ENCODE peak calls at places on chromosomes 12 and 14, in eight cellular contexts. One of them, this sample, is unnamed.

GRCh38 chr14:89617471-89618291 is 200.6 kb upstream of the FOXN3 start:
- DNase-seq in cerebellum: peak
- DNase-seq in stimulated activated CD8-positive, alpha-beta memory T cell treated with anti-CD3 and anti-CD28 coated beads, Interleukin-15, amount 100 ng/mL, for 24 hours: no peak
- DNase-seq in endodermal cell: peak
- DNase-seq in right cardiac atrium: peak
- DNase-seq in activated T-cell treated with anti-CD3 and anti-CD28 coated beads, Interleukin-2, amount 50 U/mL, for 72 hours: no peak
- DNase-seq in iris pigment epithelial cell: peak
- DNase-seq in GDM1: peak
- DNase-seq in this sample: peak

GRCh38 chr12:113230315-113231274 is 9.3 kb downstream of the TPCN1 start:
- DNase-seq in stimulated activated CD8-positive, alpha-beta memory T cell treated with anti-CD3 and anti-CD28 coated beads, Interleukin-15, amount 100 ng/mL, for 24 hours: no peak
- DNase-seq in cerebellum: no peak
- DNase-seq in iris pigment epithelial cell: peak
- DNase-seq in endodermal cell: no peak
- DNase-seq in activated T-cell treated with anti-CD3 and anti-CD28 coated beads, Interleukin-2, amount 50 U/mL, for 72 hours: no peak
- DNase-seq in GDM1: no peak
- DNase-seq in right cardiac atrium: no peak
- DNase-seq in this sample: no peak

GRCh38 chr12:130830246-130830551 is 8.9 kb downstream of the STX2 start:
- DNase-seq in stimulated activated CD8-positive, alpha-beta memory T cell treated with anti-CD3 and anti-CD28 coated beads, Interleukin-15, amount 100 ng/mL, for 24 hours: no peak
- DNase-seq in iris pigment epithelial cell: no peak
- DNase-seq in endodermal cell: peak
- DNase-seq in cerebellum: no peak
- DNase-seq in activated T-cell treated with anti-CD3 and anti-CD28 coated beads, Interleukin-2, amount 50 U/mL, for 72 hours: no peak
- DNase-seq in right cardiac atrium: no peak
- DNase-seq in GDM1: no peak
- DNase-seq in this sample: no peak

GRCh38 chr12:130787041-130787440 is 52.0 kb downstream of the STX2 start:
- DNase-seq in GDM1: no peak
- DNase-seq in iris pigment epithelial cell: no peak
- DNase-seq in cerebellum: no peak
- DNase-seq in stimulated activated CD8-positive, alpha-beta memory T cell treated with anti-CD3 and anti-CD28 coated beads, Interleukin-15, amount 100 ng/mL, for 24 hours: no peak
- DNase-seq in right cardiac atrium: no peak
- DNase-seq in endodermal cell: no peak
- DNase-seq in activated T-cell treated with anti-CD3 and anti-CD28 coated beads, Interleukin-2, amount 50 U/mL, for 72 hours: no peak
- DNase-seq in this sample: no peak

GRCh38 chr14:68479247-68479646 is 313.6 kb downstream of the ZFP36L1 start:
- DNase-seq in cerebellum: no peak
- DNase-seq in right cardiac atrium: no peak
- DNase-seq in endodermal cell: no peak
- DNase-seq in activated T-cell treated with anti-CD3 and anti-CD28 coated beads, Interleukin-2, amount 50 U/mL, for 72 hours: no peak
- DNase-seq in GDM1: no peak
- DNase-seq in iris pigment epithelial cell: peak
- DNase-seq in stimulated activated CD8-positive, alpha-beta memory T cell treated with anti-CD3 and anti-CD28 coated beads, Interleukin-15, amount 100 ng/mL, for 24 hours: no peak
- DNase-seq in this sample: no peak

GRCh38 chr14:92880851-92881250 is 42.1 kb upstream of the CHGA start:
- DNase-seq in GDM1: no peak
- DNase-seq in iris pigment epithelial cell: peak
- DNase-seq in cerebellum: no peak
- DNase-seq in right cardiac atrium: no peak
- DNase-seq in activated T-cell treated with anti-CD3 and anti-CD28 coated beads, Interleukin-2, amount 50 U/mL, for 72 hours: no peak
- DNase-seq in stimulated activated CD8-positive, alpha-beta memory T cell treated with anti-CD3 and anti-CD28 coated beads, Interleukin-15, amount 100 ng/mL, for 24 hours: no peak
- DNase-seq in endodermal cell: peak
- DNase-seq in this sample: no peak

GRCh38 chr12:6460751-6461371 is 9.0 kb downstream of the TAPBPL start:
- DNase-seq in cerebellum: no peak
- DNase-seq in endodermal cell: no peak
- DNase-seq in right cardiac atrium: no peak
- DNase-seq in activated T-cell treated with anti-CD3 and anti-CD28 coated beads, Interleukin-2, amount 50 U/mL, for 72 hours: no peak
- DNase-seq in stimulated activated CD8-positive, alpha-beta memory T cell treated with anti-CD3 and anti-CD28 coated beads, Interleukin-15, amount 100 ng/mL, for 24 hours: no peak
- DNase-seq in GDM1: no peak
- DNase-seq in iris pigment epithelial cell: no peak
- DNase-seq in this sample: no peak

GRCh38 chr14:58950555-58950954 is 237.9 kb upstream of the DAAM1 start:
- DNase-seq in stimulated activated CD8-positive, alpha-beta memory T cell treated with anti-CD3 and anti-CD28 coated beads, Interleukin-15, amount 100 ng/mL, for 24 hours: no peak
- DNase-seq in activated T-cell treated with anti-CD3 and anti-CD28 coated beads, Interleukin-2, amount 50 U/mL, for 72 hours: no peak
- DNase-seq in cerebellum: no peak
- DNase-seq in endodermal cell: no peak
- DNase-seq in right cardiac atrium: no peak
- DNase-seq in iris pigment epithelial cell: no peak
- DNase-seq in GDM1: no peak
- DNase-seq in this sample: no peak

GRCh38 chr14:61147898-61148549 is 133.1 kb downstream of the TMEM30B start:
- DNase-seq in endodermal cell: no peak
- DNase-seq in iris pigment epithelial cell: peak
- DNase-seq in stimulated activated CD8-positive, alpha-beta memory T cell treated with anti-CD3 and anti-CD28 coated beads, Interleukin-15, amount 100 ng/mL, for 24 hours: no peak
- DNase-seq in activated T-cell treated with anti-CD3 and anti-CD28 coated beads, Interleukin-2, amount 50 U/mL, for 72 hours: no peak
- DNase-seq in GDM1: no peak
- DNase-seq in cerebellum: peak
- DNase-seq in right cardiac atrium: peak
- DNase-seq in this sample: no peak

GRCh38 chr14:23056257-23056955 is 914 bp downstream of the CDH24 start:
- DNase-seq in endodermal cell: peak
- DNase-seq in iris pigment epithelial cell: peak
- DNase-seq in GDM1: no peak
- DNase-seq in activated T-cell treated with anti-CD3 and anti-CD28 coated beads, Interleukin-2, amount 50 U/mL, for 72 hours: peak
- DNase-seq in cerebellum: peak
- DNase-seq in stimulated activated CD8-positive, alpha-beta memory T cell treated with anti-CD3 and anti-CD28 coated beads, Interleukin-15, amount 100 ng/mL, for 24 hours: peak
- DNase-seq in right cardiac atrium: peak
- DNase-seq in this sample: peak

GRCh38 chr14:48333221-48333910 is 658.0 kb upstream of the MDGA2 start:
- DNase-seq in right cardiac atrium: no peak
- DNase-seq in cerebellum: no peak
- DNase-seq in endodermal cell: no peak
- DNase-seq in iris pigment epithelial cell: no peak
- DNase-seq in activated T-cell treated with anti-CD3 and anti-CD28 coated beads, Interleukin-2, amount 50 U/mL, for 72 hours: no peak
- DNase-seq in stimulated activated CD8-positive, alpha-beta memory T cell treated with anti-CD3 and anti-CD28 coated beads, Interleukin-15, amount 100 ng/mL, for 24 hours: no peak
- DNase-seq in GDM1: no peak
- DNase-seq in this sample: no peak

GRCh38 chr12:38490941-38491340 is 174.4 kb downstream of the ALG10B start:
- DNase-seq in cerebellum: no peak
- DNase-seq in stimulated activated CD8-positive, alpha-beta memory T cell treated with anti-CD3 and anti-CD28 coated beads, Interleukin-15, amount 100 ng/mL, for 24 hours: no peak
- DNase-seq in iris pigment epithelial cell: no peak
- DNase-seq in right cardiac atrium: no peak
- DNase-seq in activated T-cell treated with anti-CD3 and anti-CD28 coated beads, Interleukin-2, amount 50 U/mL, for 72 hours: no peak
- DNase-seq in endodermal cell: no peak
- DNase-seq in GDM1: no peak
- DNase-seq in this sample: no peak

GRCh38 chr12:119660074-119660473 is 7.9 kb upstream of the PRKAB1 start:
- DNase-seq in right cardiac atrium: no peak
- DNase-seq in stimulated activated CD8-positive, alpha-beta memory T cell treated with anti-CD3 and anti-CD28 coated beads, Interleukin-15, amount 100 ng/mL, for 24 hours: no peak
- DNase-seq in iris pigment epithelial cell: no peak
- DNase-seq in endodermal cell: no peak
- DNase-seq in GDM1: no peak
- DNase-seq in activated T-cell treated with anti-CD3 and anti-CD28 coated beads, Interleukin-2, amount 50 U/mL, for 72 hours: no peak
- DNase-seq in cerebellum: no peak
- DNase-seq in this sample: no peak

GRCh38 chr14:51479584-51480305 is 172.0 kb upstream of the FRMD6 start:
- DNase-seq in cerebellum: no peak
- DNase-seq in GDM1: no peak
- DNase-seq in stimulated activated CD8-positive, alpha-beta memory T cell treated with anti-CD3 and anti-CD28 coated beads, Interleukin-15, amount 100 ng/mL, for 24 hours: no peak
- DNase-seq in iris pigment epithelial cell: peak
- DNase-seq in right cardiac atrium: no peak
- DNase-seq in endodermal cell: no peak
- DNase-seq in activated T-cell treated with anti-CD3 and anti-CD28 coated beads, Interleukin-2, amount 50 U/mL, for 72 hours: no peak
- DNase-seq in this sample: no peak

GRCh38 chr12:122959566-122960192 is 6.6 kb downstream of the ABCB9 start:
- DNase-seq in right cardiac atrium: no peak
- DNase-seq in activated T-cell treated with anti-CD3 and anti-CD28 coated beads, Interleukin-2, amount 50 U/mL, for 72 hours: no peak
- DNase-seq in cerebellum: no peak
- DNase-seq in GDM1: no peak
- DNase-seq in endodermal cell: no peak
- DNase-seq in iris pigment epithelial cell: no peak
- DNase-seq in stimulated activated CD8-positive, alpha-beta memory T cell treated with anti-CD3 and anti-CD28 coated beads, Interleukin-15, amount 100 ng/mL, for 24 hours: no peak
- DNase-seq in this sample: no peak

GRCh38 chr14:76834296-76834695 is 8.1 kb downstream of the LRRC74A start:
- DNase-seq in GDM1: no peak
- DNase-seq in stimulated activated CD8-positive, alpha-beta memory T cell treated with anti-CD3 and anti-CD28 coated beads, Interleukin-15, amount 100 ng/mL, for 24 hours: no peak
- DNase-seq in activated T-cell treated with anti-CD3 and anti-CD28 coated beads, Interleukin-2, amount 50 U/mL, for 72 hours: no peak
- DNase-seq in right cardiac atrium: no peak
- DNase-seq in cerebellum: no peak
- DNase-seq in iris pigment epithelial cell: no peak
- DNase-seq in endodermal cell: no peak
- DNase-seq in this sample: no peak

GRCh38 chr12:49622501-49623141 is 740 bp upstream of the PRPF40B start:
- DNase-seq in activated T-cell treated with anti-CD3 and anti-CD28 coated beads, Interleukin-2, amount 50 U/mL, for 72 hours: peak
- DNase-seq in GDM1: no peak
- DNase-seq in stimulated activated CD8-positive, alpha-beta memory T cell treated with anti-CD3 and anti-CD28 coated beads, Interleukin-15, amount 100 ng/mL, for 24 hours: peak
- DNase-seq in cerebellum: no peak
- DNase-seq in iris pigment epithelial cell: peak
- DNase-seq in right cardiac atrium: peak
- DNase-seq in endodermal cell: peak
- DNase-seq in this sample: no peak

GRCh38 chr14:73250781-73251500 is 13.6 kb downstream of the PAPLN start:
- DNase-seq in stimulated activated CD8-positive, alpha-beta memory T cell treated with anti-CD3 and anti-CD28 coated beads, Interleukin-15, amount 100 ng/mL, for 24 hours: no peak
- DNase-seq in iris pigment epithelial cell: no peak
- DNase-seq in activated T-cell treated with anti-CD3 and anti-CD28 coated beads, Interleukin-2, amount 50 U/mL, for 72 hours: no peak
- DNase-seq in right cardiac atrium: peak
- DNase-seq in endodermal cell: peak
- DNase-seq in GDM1: no peak
- DNase-seq in cerebellum: no peak
- DNase-seq in this sample: no peak

GRCh38 chr12:132610051-132610759 is at the start of gene LRCOL1:
- DNase-seq in right cardiac atrium: no peak
- DNase-seq in iris pigment epithelial cell: peak
- DNase-seq in stimulated activated CD8-positive, alpha-beta memory T cell treated with anti-CD3 and anti-CD28 coated beads, Interleukin-15, amount 100 ng/mL, for 24 hours: no peak
- DNase-seq in activated T-cell treated with anti-CD3 and anti-CD28 coated beads, Interleukin-2, amount 50 U/mL, for 72 hours: no peak
- DNase-seq in GDM1: no peak
- DNase-seq in endodermal cell: peak
- DNase-seq in cerebellum: peak
- DNase-seq in this sample: no peak

GRCh38 chr12:92462049-92462448 is 240.7 kb upstream of the PLEKHG7 start:
- DNase-seq in GDM1: no peak
- DNase-seq in activated T-cell treated with anti-CD3 and anti-CD28 coated beads, Interleukin-2, amount 50 U/mL, for 72 hours: no peak
- DNase-seq in right cardiac atrium: no peak
- DNase-seq in iris pigment epithelial cell: peak
- DNase-seq in stimulated activated CD8-positive, alpha-beta memory T cell treated with anti-CD3 and anti-CD28 coated beads, Interleukin-15, amount 100 ng/mL, for 24 hours: no peak
- DNase-seq in cerebellum: no peak
- DNase-seq in endodermal cell: no peak
- DNase-seq in this sample: no peak

GRCh38 chr14:64937176-64937820 is 5.2 kb downstream of the GPX2 start:
- DNase-seq in iris pigment epithelial cell: no peak
- DNase-seq in cerebellum: no peak
- DNase-seq in endodermal cell: no peak
- DNase-seq in right cardiac atrium: no peak
- DNase-seq in stimulated activated CD8-positive, alpha-beta memory T cell treated with anti-CD3 and anti-CD28 coated beads, Interleukin-15, amount 100 ng/mL, for 24 hours: no peak
- DNase-seq in GDM1: no peak
- DNase-seq in activated T-cell treated with anti-CD3 and anti-CD28 coated beads, Interleukin-2, amount 50 U/mL, for 72 hours: no peak
- DNase-seq in this sample: no peak

GRCh38 chr12:85182699-85183098 is 97.3 kb upstream of the ALX1 start:
- DNase-seq in stimulated activated CD8-positive, alpha-beta memory T cell treated with anti-CD3 and anti-CD28 coated beads, Interleukin-15, amount 100 ng/mL, for 24 hours: no peak
- DNase-seq in iris pigment epithelial cell: peak
- DNase-seq in right cardiac atrium: no peak
- DNase-seq in activated T-cell treated with anti-CD3 and anti-CD28 coated beads, Interleukin-2, amount 50 U/mL, for 72 hours: no peak
- DNase-seq in GDM1: no peak
- DNase-seq in cerebellum: no peak
- DNase-seq in endodermal cell: no peak
- DNase-seq in this sample: no peak

GRCh38 chr14:74881425-74882102 is at the start of gene DLST:
- DNase-seq in GDM1: peak
- DNase-seq in cerebellum: peak
- DNase-seq in endodermal cell: peak
- DNase-seq in activated T-cell treated with anti-CD3 and anti-CD28 coated beads, Interleukin-2, amount 50 U/mL, for 72 hours: peak
- DNase-seq in iris pigment epithelial cell: peak
- DNase-seq in stimulated activated CD8-positive, alpha-beta memory T cell treated with anti-CD3 and anti-CD28 coated beads, Interleukin-15, amount 100 ng/mL, for 24 hours: peak
- DNase-seq in right cardiac atrium: peak
- DNase-seq in this sample: peak

GRCh38 chr14:24080888-24081738 is 9.8 kb downstream of the CPNE6 start:
- DNase-seq in cerebellum: peak
- DNase-seq in right cardiac atrium: peak
- DNase-seq in GDM1: peak
- DNase-seq in stimulated activated CD8-positive, alpha-beta memory T cell treated with anti-CD3 and anti-CD28 coated beads, Interleukin-15, amount 100 ng/mL, for 24 hours: peak
- DNase-seq in activated T-cell treated with anti-CD3 and anti-CD28 coated beads, Interleukin-2, amount 50 U/mL, for 72 hours: peak
- DNase-seq in endodermal cell: peak
- DNase-seq in iris pigment epithelial cell: peak
- DNase-seq in this sample: peak

GRCh38 chr12:126831115-126831514 is 1435.9 kb upstream of the TMEM132C start:
- DNase-seq in iris pigment epithelial cell: no peak
- DNase-seq in activated T-cell treated with anti-CD3 and anti-CD28 coated beads, Interleukin-2, amount 50 U/mL, for 72 hours: no peak
- DNase-seq in GDM1: no peak
- DNase-seq in right cardiac atrium: no peak
- DNase-seq in cerebellum: no peak
- DNase-seq in stimulated activated CD8-positive, alpha-beta memory T cell treated with anti-CD3 and anti-CD28 coated beads, Interleukin-15, amount 100 ng/mL, for 24 hours: no peak
- DNase-seq in endodermal cell: no peak
- DNase-seq in this sample: no peak

GRCh38 chr12:125015680-125016310 is 22.4 kb downstream of the BRI3BP start:
- DNase-seq in endodermal cell: no peak
- DNase-seq in right cardiac atrium: no peak
- DNase-seq in GDM1: no peak
- DNase-seq in activated T-cell treated with anti-CD3 and anti-CD28 coated beads, Interleukin-2, amount 50 U/mL, for 72 hours: no peak
- DNase-seq in iris pigment epithelial cell: no peak
- DNase-seq in cerebellum: no peak
- DNase-seq in stimulated activated CD8-positive, alpha-beta memory T cell treated with anti-CD3 and anti-CD28 coated beads, Interleukin-15, amount 100 ng/mL, for 24 hours: no peak
- DNase-seq in this sample: no peak

GRCh38 chr12:5439333-5439732 is 7.4 kb downstream of the NTF3 start:
- DNase-seq in GDM1: no peak
- DNase-seq in endodermal cell: no peak
- DNase-seq in right cardiac atrium: no peak
- DNase-seq in activated T-cell treated with anti-CD3 and anti-CD28 coated beads, Interleukin-2, amount 50 U/mL, for 72 hours: no peak
- DNase-seq in cerebellum: no peak
- DNase-seq in iris pigment epithelial cell: no peak
- DNase-seq in stimulated activated CD8-positive, alpha-beta memory T cell treated with anti-CD3 and anti-CD28 coated beads, Interleukin-15, amount 100 ng/mL, for 24 hours: no peak
- DNase-seq in this sample: no peak

GRCh38 chr14:56797003-56797568 is 13.2 kb downstream of the OTX2 start:
- DNase-seq in activated T-cell treated with anti-CD3 and anti-CD28 coated beads, Interleukin-2, amount 50 U/mL, for 72 hours: no peak
- DNase-seq in cerebellum: no peak
- DNase-seq in iris pigment epithelial cell: no peak
- DNase-seq in right cardiac atrium: no peak
- DNase-seq in GDM1: no peak
- DNase-seq in stimulated activated CD8-positive, alpha-beta memory T cell treated with anti-CD3 and anti-CD28 coated beads, Interleukin-15, amount 100 ng/mL, for 24 hours: no peak
- DNase-seq in endodermal cell: peak
- DNase-seq in this sample: no peak

GRCh38 chr12:102474438-102475064 is 5.8 kb downstream of the IGF1 start:
- DNase-seq in right cardiac atrium: no peak
- DNase-seq in stimulated activated CD8-positive, alpha-beta memory T cell treated with anti-CD3 and anti-CD28 coated beads, Interleukin-15, amount 100 ng/mL, for 24 hours: no peak
- DNase-seq in cerebellum: no peak
- DNase-seq in iris pigment epithelial cell: no peak
- DNase-seq in activated T-cell treated with anti-CD3 and anti-CD28 coated beads, Interleukin-2, amount 50 U/mL, for 72 hours: peak
- DNase-seq in GDM1: no peak
- DNase-seq in endodermal cell: no peak
- DNase-seq in this sample: no peak

GRCh38 chr14:68295316-68295816 is 475.8 kb downstream of the RAD51B start:
- DNase-seq in iris pigment epithelial cell: no peak
- DNase-seq in right cardiac atrium: peak
- DNase-seq in stimulated activated CD8-positive, alpha-beta memory T cell treated with anti-CD3 and anti-CD28 coated beads, Interleukin-15, amount 100 ng/mL, for 24 hours: no peak
- DNase-seq in cerebellum: no peak
- DNase-seq in GDM1: no peak
- DNase-seq in activated T-cell treated with anti-CD3 and anti-CD28 coated beads, Interleukin-2, amount 50 U/mL, for 72 hours: no peak
- DNase-seq in endodermal cell: peak
- DNase-seq in this sample: peak